ENCODE peak calls at places on chromosomes 2 and 18, in nine cellular contexts. S, K, E, L, A, D, M, X and Z are unnamed samples.

GRCh38 chr2:881204-881918 is 69.3 kb upstream of the SNTG2 start:
- DNase-seq in S (no peak), K (no peak), E (no peak), L (no peak), A (no peak), D (no peak), M (no peak), X (no peak), Z (no peak)

GRCh38 chr2:37181726-37182684 is 6.5 kb downstream of the SULT6B1 start:
- DNase-seq in S (peak; percentile 85), K (no peak), E (no peak), L (no peak), A (no peak), D (no peak), M (no peak), X (no peak), Z (no peak)

GRCh38 chr2:57376985-57377384 is 669.6 kb upstream of the VRK2 start:
- DNase-seq in S (peak; percentile 13), K (no peak), E (no peak), L (no peak), A (no peak), D (no peak), M (peak; percentile 23), X (no peak), Z (no peak)

GRCh38 chr2:96537066-96537733 is 648 bp downstream of the ARID5A start:
- DNase-seq in S (peak; percentile 69), K (peak; percentile 77), E (peak; percentile 75), L (peak; percentile 63), A (no peak), D (peak; percentile 92), M (no peak), X (peak; percentile 65), Z (peak; percentile 93)

GRCh38 chr2:217793566-217794132 is 209.1 kb downstream of the TNS1 start:
- DNase-seq in S (no peak), K (no peak), E (peak; percentile 27), L (no peak), A (no peak), D (no peak), M (no peak), X (no peak), Z (no peak)

GRCh38 chr18:7000484-7001096 is 117.0 kb downstream of the LAMA1 start:
- DNase-seq in S (peak; percentile 20), K (no peak), E (no peak), L (no peak), A (no peak), D (no peak), M (no peak), X (no peak), Z (no peak)

GRCh38 chr2:42223822-42224268 is 54.7 kb downstream of the EML4 start:
- DNase-seq in S (no peak), K (no peak), E (no peak), L (no peak), A (no peak), D (no peak), M (no peak), X (no peak), Z (no peak)

GRCh38 chr18:75247041-75247551 is 36.5 kb downstream of the TSHZ1 start:
- DNase-seq in S (peak; percentile 44), K (no peak), E (no peak), L (no peak), A (no peak), D (no peak), M (no peak), X (no peak), Z (no peak)

GRCh38 chr2:233119123-233119522 is 59.0 kb downstream of the INPP5D start:
- DNase-seq in S (no peak), K (no peak), E (no peak), L (no peak), A (no peak), D (no peak), M (no peak), X (no peak), Z (no peak)

GRCh38 chr2:218814540-218815243 is 16.9 kb downstream of the PRKAG3 start:
- DNase-seq in S (no peak), K (no peak), E (no peak), L (no peak), A (no peak), D (no peak), M (no peak), X (no peak), Z (no peak)

GRCh38 chr2:215003001-215003400 is 135.4 kb downstream of the ABCA12 start:
- DNase-seq in S (no peak), K (no peak), E (no peak), L (no peak), A (no peak), D (no peak), M (no peak), X (no peak), Z (no peak)

GRCh38 chr2:207121784-207122183 is 44.0 kb downstream of the KLF7 start:
- DNase-seq in S (peak; percentile 85), K (peak; percentile 30), E (no peak), L (peak; percentile 42), A (no peak), D (no peak), M (no peak), X (no peak), Z (no peak)

GRCh38 chr2:70905443-70905842 is 30.3 kb upstream of the ATP6V1B1 start:
- DNase-seq in S (no peak), K (no peak), E (peak; percentile 16), L (no peak), A (no peak), D (no peak), M (no peak), X (no peak), Z (no peak)

GRCh38 chr2:1081411-1082225 is 131.0 kb downstream of the SNTG2 start:
- DNase-seq in S (no peak), K (peak; percentile 54), E (no peak), L (peak; percentile 85), A (no peak), D (no peak), M (no peak), X (no peak), Z (no peak)

GRCh38 chr18:21303445-21303844 is 61.4 kb downstream of the GREB1L start:
- DNase-seq in S (no peak), K (no peak), E (no peak), L (no peak), A (no peak), D (no peak), M (no peak), X (no peak), Z (no peak)

GRCh38 chr2:203898697-203899096 is 31.1 kb downstream of the CTLA4 start:
- DNase-seq in S (no peak), K (no peak), E (no peak), L (no peak), A (no peak), D (no peak), M (no peak), X (no peak), Z (no peak)

GRCh38 chr2:240427729-240428128 is 7.7 kb upstream of the GPC1 start:
- DNase-seq in S (no peak), K (no peak), E (no peak), L (no peak), A (no peak), D (no peak), M (no peak), X (no peak), Z (peak; percentile 24)

GRCh38 chr2:163646659-163647058 is 89.1 kb downstream of the FIGN start:
- DNase-seq in S (peak; percentile 19), K (no peak), E (no peak), L (no peak), A (no peak), D (no peak), M (no peak), X (no peak), Z (no peak)

GRCh38 chr2:80852079-80852807 is 547.7 kb upstream of the LRRTM1 start:
- DNase-seq in S (no peak), K (no peak), E (no peak), L (no peak), A (no peak), D (no peak), M (no peak), X (no peak), Z (no peak)
- H3K9me3 ChIP-seq in S (no peaks in the 10 kb centered on the region), K (no peaks in the 10 kb centered on the region), E (no peaks in the 10 kb centered on the region), L (no peaks in the 10 kb centered on the region), A (no peaks in the 10 kb centered on the region), D (no peaks in the 10 kb centered on the region), M (peaks cover 6% of the 10 kb centered on the region), X (no peaks in the 10 kb centered on the region), Z (no peaks in the 10 kb centered on the region)

GRCh38 chr2:186733414-186733813 is 39.6 kb downstream of the FAM171B start:
- DNase-seq in S (no peak), K (no peak), E (no peak), L (no peak), A (no peak), D (no peak), M (no peak), X (no peak), Z (peak; percentile 35)
- H3K9me3 ChIP-seq in S (peaks cover 12% of the 10 kb centered on the region), K (peaks cover 24% of the 10 kb centered on the region), E (peaks cover 5% of the 10 kb centered on the region), L (peaks cover 3% of the 10 kb centered on the region), A (no peaks in the 10 kb centered on the region), D (no peaks in the 10 kb centered on the region), M (no peaks in the 10 kb centered on the region), X (no peaks in the 10 kb centered on the region), Z (peaks cover 3% of the 10 kb centered on the region)

DNA sequence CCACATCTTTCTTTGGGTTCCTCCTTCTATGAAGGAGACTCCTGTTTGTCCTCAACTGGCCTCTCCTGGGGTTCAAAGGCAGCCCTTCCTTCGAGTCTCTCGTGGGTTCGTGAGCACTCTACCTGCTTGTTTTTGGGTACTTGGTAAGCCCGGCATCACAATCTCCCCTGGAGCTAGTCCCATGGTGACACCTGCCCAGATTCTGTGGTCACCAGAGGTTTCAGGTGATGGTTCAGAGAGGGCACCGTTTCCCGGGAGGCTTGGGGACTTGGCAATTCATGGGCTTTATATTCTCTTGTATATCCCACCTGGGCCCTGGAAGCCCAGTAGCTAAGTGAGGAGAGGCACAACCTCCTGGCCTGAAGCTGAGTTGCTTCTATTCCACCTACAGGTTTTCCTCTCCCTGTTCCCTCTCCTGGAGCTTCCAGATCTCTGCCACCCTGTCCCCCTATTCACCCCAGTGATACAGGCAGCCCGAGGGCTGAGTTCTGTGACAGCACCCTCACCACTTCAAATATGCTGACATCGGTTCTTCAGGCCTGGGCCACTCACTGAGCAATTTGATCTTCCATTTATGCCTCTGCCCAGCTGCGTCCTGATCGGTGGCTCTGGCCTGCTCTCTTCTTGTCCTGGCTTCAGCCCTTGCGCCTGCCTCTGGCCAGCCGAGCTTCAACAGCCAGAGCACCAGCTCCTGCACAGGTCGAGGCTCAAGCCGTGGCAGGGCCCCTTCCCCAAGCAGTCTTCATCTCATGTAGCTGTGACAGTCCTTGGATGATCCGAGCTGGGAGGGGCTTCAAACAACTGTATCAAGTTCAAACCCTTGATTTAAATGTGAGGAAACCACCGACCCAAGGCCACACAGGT is 91.5 kb downstream of the MSH2 start:
- DNase-seq in S (no peak), K (no peak), E (peak; percentile 16), L (no peak), A (no peak), D (no peak), M (no peak), X (no peak), Z (no peak)
- H3K9me3 ChIP-seq in S (peaks cover 4% of the 10 kb centered on the region), K (peaks cover 6% of the 10 kb centered on the region), E (no peaks in the 10 kb centered on the region), L (no peaks in the 10 kb centered on the region), A (no peaks in the 10 kb centered on the region), D (no peaks in the 10 kb centered on the region), M (peaks cover 8% of the 10 kb centered on the region), X (no peaks in the 10 kb centered on the region), Z (peaks cover 7% of the 10 kb centered on the region)

DNA sequence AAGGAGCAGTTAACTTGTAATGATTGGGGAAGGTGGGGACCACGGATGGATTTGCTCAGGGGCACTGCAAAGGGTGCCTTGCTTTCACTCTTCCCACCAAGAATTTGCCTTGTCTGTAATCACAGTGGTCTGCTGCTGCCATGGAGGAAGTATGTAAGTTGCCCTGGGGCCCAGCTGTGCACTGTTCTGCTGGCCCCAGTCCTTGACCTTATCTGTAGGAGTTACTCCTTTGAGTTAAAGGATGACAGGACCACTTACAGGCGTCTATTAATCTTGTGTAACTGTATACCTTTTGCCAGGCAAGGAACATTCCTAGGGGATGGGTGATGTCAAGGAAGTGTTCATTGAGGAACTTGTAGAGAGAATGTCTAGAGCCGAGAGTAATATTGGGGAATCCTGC is 212.7 kb upstream of the LRRTM1 start:
- DNase-seq in S (peak; percentile 11), K (no peak), E (no peak), L (no peak), A (no peak), D (no peak), M (no peak), X (no peak), Z (no peak)
- H3K9me3 ChIP-seq in S (no peaks in the 10 kb centered on the region), K (no peaks in the 10 kb centered on the region), E (no peaks in the 10 kb centered on the region), L (no peaks in the 10 kb centered on the region), A (no peaks in the 10 kb centered on the region), D (no peaks in the 10 kb centered on the region), M (peaks cover 2% of the 10 kb centered on the region), X (no peaks in the 10 kb centered on the region), Z (no peaks in the 10 kb centered on the region)